ENCODE peak calls at places on chromosomes 1 and 21, in eight cellular contexts. W, A, O, B, C, X, K and P are unnamed samples.

GRCh38 chr21:46063227-46063626 is 34.7 kb upstream of the COL6A2 start:
- DNase-seq in W (no peak), A (no peak), O (no peak), B (no peak), C (no peak), X (no peak), K (no peak), P (peak; percentile 12)

GRCh38 chr1:160830321-160831153 is 32.1 kb downstream of the CD244 start:
- DNase-seq in W (peak; percentile 85), A (peak; percentile 84), O (no peak), B (peak; percentile 65), C (peak; percentile 78), X (peak; percentile 45), K (peak; percentile 44), P (peak; percentile 85)

GRCh38 chr1:32181563-32181962 is 2.1 kb downstream of the TXLNA start:
- DNase-seq in W (no peak), A (no peak), O (no peak), B (no peak), C (no peak), X (no peak), K (no peak), P (no peak)

GRCh38 chr1:24369199-24369598 is 44.4 kb downstream of the STPG1 start:
- DNase-seq in W (no peak), A (no peak), O (no peak), B (no peak), C (no peak), X (no peak), K (no peak), P (no peak)

GRCh38 chr1:225477296-225477911 is 49.6 kb upstream of the LBR start:
- DNase-seq in W (no peak), A (no peak), O (no peak), B (no peak), C (no peak), X (no peak), K (no peak), P (no peak)

GRCh38 chr1:30518696-30519095 is 204.7 kb downstream of the MATN1 start:
- DNase-seq in W (no peak), A (no peak), O (no peak), B (no peak), C (no peak), X (no peak), K (no peak), P (no peak)

GRCh38 chr1:52119291-52119690 is 22.6 kb upstream of the ZFYVE9 start:
- DNase-seq in W (no peak), A (no peak), O (no peak), B (no peak), C (no peak), X (no peak), K (no peak), P (no peak)

GRCh38 chr1:98428864-98429263 is 232.7 kb upstream of the SNX7 start:
- DNase-seq in W (no peak), A (no peak), O (no peak), B (no peak), C (no peak), X (no peak), K (no peak), P (no peak)

GRCh38 chr1:223143760-223144248 is 756 bp upstream of the TLR5 start:
- DNase-seq in W (no peak), A (no peak), O (no peak), B (no peak), C (no peak), X (no peak), K (no peak), P (peak; percentile 62)

GRCh38 chr1:33244143-33244808 is 12.0 kb upstream of the ZNF362 start:
- DNase-seq in W (no peak), A (no peak), O (no peak), B (no peak), C (no peak), X (no peak), K (peak; percentile 96), P (no peak)

GRCh38 chr1:154741747-154742495 is 128.2 kb downstream of the KCNN3 start:
- DNase-seq in W (no peak), A (peak; percentile 53), O (no peak), B (no peak), C (no peak), X (no peak), K (no peak), P (no peak)

GRCh38 chr1:53541761-53542550 is 82.8 kb downstream of the DMRTB1 start:
- DNase-seq in W (peak; percentile 16), A (peak; percentile 28), O (peak; percentile 67), B (no peak), C (no peak), X (peak; percentile 12), K (peak; percentile 97), P (peak; percentile 10)

GRCh38 chr1:22031214-22031962 is 21.1 kb upstream of the CDC42 start:
- DNase-seq in W (no peak), A (no peak), O (no peak), B (peak; percentile 56), C (no peak), X (no peak), K (no peak), P (no peak)

GRCh38 chr1:207670997-207671396 is 26.1 kb downstream of the CR1L start:
- DNase-seq in W (no peak), A (no peak), O (no peak), B (no peak), C (no peak), X (no peak), K (no peak), P (peak; percentile 18)

GRCh38 chr1:191760016-191760415 is 398.2 kb upstream of the RGS18 start:
- DNase-seq in W (no peak), A (no peak), O (no peak), B (no peak), C (no peak), X (no peak), K (no peak), P (no peak)

GRCh38 chr1:25870614-25871013 is 4.9 kb downstream of the PAQR7 start:
- DNase-seq in W (no peak), A (no peak), O (no peak), B (no peak), C (no peak), X (no peak), K (no peak), P (no peak)

GRCh38 chr1:171052977-171053376 is 37.7 kb upstream of the FMO3 start:
- DNase-seq in W (no peak), A (no peak), O (no peak), B (no peak), C (no peak), X (no peak), K (no peak), P (no peak)

GRCh38 chr21:15015622-15016471 is 49.0 kb downstream of the NRIP1 start:
- DNase-seq in W (no peak), A (no peak), O (peak; percentile 56), B (no peak), C (no peak), X (no peak), K (peak; percentile 86), P (no peak)